ENCODE peak calls at places on chromosomes 3 and 15, in ten cellular contexts. W, Y, F, G, J, S, T, R, V and H are unnamed samples.

GRCh38 chr3:4550957-4551754 is 58.0 kb downstream of the ITPR1 start:
- DNase-seq in G (no peak), T (no peak), J (no peak), F (peak), R (no peak), W (no peak), V (no peak), Y (no peak), S (no peak), H (no peak)

GRCh38 chr3:100089802-100090668 is 24.3 kb downstream of the FILIP1L start:
- DNase-seq in Y (peak), V (peak), G (no peak), T (peak), S (peak), J (no peak), F (no peak), R (peak), W (no peak), H (peak)

GRCh38 chr15:82132742-82133141 is 86.9 kb upstream of the MEX3B start:
- DNase-seq in V (no peak), W (no peak), G (no peak), R (no peak), Y (peak), S (peak), J (no peak), F (no peak), T (no peak), H (peak)

GRCh38 chr3:164096352-164096751 is 981.9 kb downstream of the SI start:
- DNase-seq in R (no peak), G (no peak), F (no peak), Y (no peak), W (no peak), S (no peak), T (no peak), J (no peak), V (no peak), H (no peak)

GRCh38 chr15:31483053-31483923 is 156.7 kb downstream of the KLF13 start:
- DNase-seq in W (peak), F (no peak), T (no peak), J (peak), S (no peak), V (no peak), R (peak), Y (no peak), G (no peak), H (peak)

GRCh38 chr3:89682556-89682955 is 575.1 kb downstream of the EPHA3 start:
- DNase-seq in G (no peak), Y (no peak), J (no peak), R (no peak), V (no peak), S (no peak), T (peak), W (no peak), F (no peak), H (no peak)

GRCh38 chr15:29656636-29657475 is 165.4 kb downstream of the TJP1 start:
- DNase-seq in F (no peak), T (no peak), R (peak), G (no peak), W (no peak), J (peak), V (peak), S (no peak), Y (no peak), H (no peak)

GRCh38 chr15:38685686-38686339 is 121.2 kb upstream of the RASGRP1 start:
- DNase-seq in S (no peak), J (no peak), F (no peak), R (no peak), Y (no peak), V (no peak), G (no peak), W (peak), T (no peak), H (no peak)

GRCh38 chr15:48645558-48646330 is at the start of gene FBN1:
- DNase-seq in W (no peak), F (peak), S (peak), Y (peak), G (peak), J (peak), R (peak), T (peak), V (peak), H (peak)

GRCh38 chr3:9742560-9742959 is 7.2 kb upstream of the OGG1 start:
- DNase-seq in S (no peak), V (no peak), F (no peak), T (no peak), G (no peak), Y (no peak), W (no peak), J (no peak), R (no peak), H (no peak)

GRCh38 chr3:150074697-150075416 is 104.2 kb upstream of the PFN2 start:
- DNase-seq in G (no peak), J (no peak), T (no peak), Y (no peak), F (no peak), W (no peak), V (no peak), R (no peak), S (no peak), H (no peak)

GRCh38 chr3:104629038-104629437 is 737.7 kb upstream of the ALCAM start:
- DNase-seq in F (no peak), T (no peak), R (no peak), Y (peak), W (no peak), J (no peak), S (peak), G (no peak), V (no peak), H (peak)

GRCh38 chr3:100880072-100880471 is 113.1 kb downstream of the ABI3BP start:
- DNase-seq in T (no peak), W (no peak), F (peak), R (no peak), V (peak), J (no peak), S (no peak), G (no peak), Y (peak), H (no peak)

GRCh38 chr3:69174435-69174834 is 52.0 kb upstream of the LMOD3 start:
- DNase-seq in Y (no peak), S (no peak), J (no peak), T (no peak), R (no peak), G (no peak), F (no peak), V (no peak), W (no peak), H (no peak)

GRCh38 chr3:115512565-115513410 is 110.5 kb upstream of the GAP43 start:
- DNase-seq in V (peak), S (peak), F (peak), R (peak), Y (peak), J (peak), T (peak), W (peak), G (no peak), H (peak)

GRCh38 chr3:172717493-172718088 is 6.7 kb upstream of the NCEH1 start:
- DNase-seq in S (no peak), W (no peak), V (no peak), G (no peak), T (peak), J (no peak), F (no peak), R (no peak), Y (peak), H (no peak)

GRCh38 chr3:132368962-132369361 is 48.3 kb upstream of the DNAJC13 start:
- DNase-seq in R (no peak), J (no peak), Y (no peak), F (no peak), W (no peak), S (no peak), V (no peak), G (no peak), T (no peak), H (no peak)